ENCODE peak calls at places on chromosomes 6 and 20, in eight cellular contexts. U, C, Z, P, R, D, M and I are unnamed samples.

GRCh38 chr6:160978141-160978926 is 13.2 kb upstream of the MAP3K4 start:
- DNase-seq in D (peak; percentile 61), P (peak; percentile 57), M (no peak), U (no peak), Z (no peak), R (no peak), C (no peak), I (no peak)

GRCh38 chr20:47215653-47216397 is 140.7 kb downstream of the ZMYND8 start:
- DNase-seq in C (no peak), Z (no peak), M (no peak), D (no peak), P (no peak), R (no peak), U (no peak), I (no peak)

GRCh38 chr20:64077094-64077493 is 2.2 kb downstream of the RGS19 start:
- DNase-seq in P (no peak), C (no peak), M (no peak), R (no peak), U (no peak), D (no peak), Z (no peak), I (no peak)

GRCh38 chr6:113858067-113858604 is 991 bp downstream of the MARCKS start:
- DNase-seq in Z (no peak), P (peak; percentile 27), D (peak; percentile 52), C (peak; percentile 69), R (peak; percentile 46), M (peak; percentile 68), U (peak; percentile 58), I (no peak)

GRCh38 chr6:29678114-29678513 is 2.8 kb downstream of the ZFP57 start:
- DNase-seq in U (no peak), C (no peak), R (no peak), D (no peak), Z (no peak), P (no peak), M (no peak), I (no peak)

GRCh38 chr6:39574991-39575390 is 150.2 kb downstream of the KIF6 start:
- DNase-seq in C (no peak), P (no peak), D (no peak), U (no peak), R (no peak), M (no peak), Z (no peak), I (no peak)

GRCh38 chr6:37019065-37019450 is 13.6 kb downstream of the FGD2 start:
- DNase-seq in D (no peak), P (no peak), R (no peak), M (no peak), C (no peak), U (peak; percentile 20), Z (no peak), I (no peak)

GRCh38 chr6:137494967-137495595 is 887 bp upstream of the OLIG3 start:
- DNase-seq in M (no peak), Z (no peak), D (peak; percentile 32), P (no peak), C (peak; percentile 72), R (no peak), U (no peak), I (no peak)

GRCh38 chr6:162621246-162621645 is 106.3 kb downstream of the PRKN start:
- DNase-seq in R (no peak), Z (no peak), P (peak; percentile 72), C (peak; percentile 33), U (no peak), D (peak; percentile 42), M (peak; percentile 56), I (peak; percentile 48)

GRCh38 chr6:39933669-39934059 is 598 bp downstream of the MOCS1 start:
- DNase-seq in D (no peak), Z (no peak), C (no peak), M (no peak), R (no peak), P (no peak), U (no peak), I (no peak)

GRCh38 chr6:144718431-144718830 is 433.3 kb downstream of the UTRN start:
- DNase-seq in R (no peak), Z (no peak), P (peak; percentile 42), D (no peak), M (no peak), U (no peak), C (no peak), I (no peak)

GRCh38 chr6:4727671-4728435 is 48.4 kb upstream of the CDYL start:
- DNase-seq in D (no peak), M (peak; percentile 29), U (no peak), Z (peak; percentile 89), R (peak; percentile 76), C (no peak), P (peak; percentile 12), I (no peak)

GRCh38 chr6:138569554-138569953 is 70.3 kb upstream of the NHSL1 start:
- DNase-seq in R (no peak), M (no peak), D (no peak), C (no peak), U (no peak), Z (no peak), P (no peak), I (no peak)
- H3K4me3 ChIP-seq in R (no peak overlapping the region), M (peak overlapping the region; percentile 39), D (no peak overlapping the region), C (peak overlapping the region; percentile 69), U (no peak overlapping the region), Z (no peak overlapping the region), P (no peak overlapping the region), I (no peak overlapping the region)

DNA sequence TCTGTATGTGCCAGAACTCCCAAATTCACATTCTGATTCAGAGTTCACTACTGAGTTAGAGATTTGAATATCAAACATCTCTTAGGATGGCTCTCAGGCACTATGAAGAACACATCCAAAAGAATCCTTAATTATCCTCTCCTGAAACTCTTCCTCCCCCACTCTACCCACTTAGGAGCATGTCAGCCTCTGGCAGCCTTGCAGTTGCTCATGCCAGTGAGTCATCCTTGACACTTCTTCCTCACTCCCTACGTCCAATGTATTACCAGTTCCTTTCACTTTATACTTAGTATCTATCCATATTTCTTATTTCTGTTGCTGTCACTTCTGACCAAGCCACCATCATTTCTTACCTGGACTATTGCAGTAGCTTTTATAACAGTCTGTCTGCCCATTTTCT is 192.0 kb upstream of the IMPG1 start:
- DNase-seq in C (no peak), R (no peak), U (no peak), M (no peak), P (no peak), Z (no peak), D (no peak), I (no peak)
- H3K9me3 ChIP-seq in C (peaks cover 4% of the 10 kb centered on the region), R (no peaks in the 10 kb centered on the region), U (peaks cover 45% of the 10 kb centered on the region), M (no peaks in the 10 kb centered on the region), P (peaks cover 5% of the 10 kb centered on the region), Z (no peaks in the 10 kb centered on the region), D (no peaks in the 10 kb centered on the region), I (peaks cover 6% of the 10 kb centered on the region)

GRCh38 chr20:21395039-21395665 is 2.2 kb downstream of the NKX2-4 start:
- DNase-seq in P (no peak), U (no peak), D (no peak), R (no peak), C (no peak), Z (no peak), M (no peak), I (no peak)

GRCh38 chr20:21396921-21397340 is 395 bp downstream of the NKX2-4 start:
- DNase-seq in C (peak; percentile 76), U (peak; percentile 37), D (no peak), M (peak; percentile 20), P (no peak), Z (no peak), R (no peak), I (no peak)

GRCh38 chr20:21394120-21394519 is 3.2 kb downstream of the NKX2-4 start:
- DNase-seq in P (no peak), Z (no peak), U (no peak), D (no peak), C (no peak), M (no peak), R (no peak), I (no peak)

GRCh38 chr20:21396045-21396893 is 1.1 kb downstream of the NKX2-4 start:
- DNase-seq in U (no peak), D (no peak), M (peak; percentile 22), C (peak; percentile 64), R (no peak), P (no peak), Z (no peak), I (no peak)

DNA sequence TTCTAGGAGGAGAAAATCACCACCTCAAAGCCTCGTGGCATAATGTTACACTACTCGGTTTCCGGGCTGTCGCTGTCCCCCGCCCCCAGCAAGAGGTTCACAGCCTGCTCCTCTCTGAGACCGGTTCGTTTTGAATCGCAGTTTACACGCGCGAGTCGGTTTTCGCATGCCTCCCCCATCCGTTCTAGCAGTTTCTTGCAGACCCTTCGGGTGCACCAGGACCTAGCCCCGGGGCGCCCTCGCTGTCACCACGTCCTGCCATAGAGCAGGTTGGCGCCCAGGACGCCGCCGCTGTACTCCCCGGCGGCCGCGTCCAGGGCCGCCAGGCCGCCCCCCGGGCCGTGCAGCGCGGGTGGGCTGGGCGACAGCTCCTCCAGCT is 1.7 kb downstream of the NKX2-4 start:
- DNase-seq in D (no peak), Z (no peak), U (no peak), P (no peak), R (no peak), C (peak; percentile 56), M (peak; percentile 7), I (no peak)
- TF ChIP-seq EZH2 in D (peak; percentile 65), Z (no peak), U (peak; percentile 31), P (no peak), R (no peak), C (peak; percentile 98), M (peak; percentile 46), I (no peak)

GRCh38 chr6:90586675-90587638 is at the start of gene MAP3K7:
- DNase-seq in M (peak; percentile 95), D (peak; percentile 98), R (peak; percentile 93), Z (peak; percentile 96), U (peak; percentile 98), C (peak; percentile 93), P (peak; percentile 93), I (peak; percentile 95)

GRCh38 chr6:90583783-90584481 is 2.9 kb downstream of the MAP3K7 start:
- DNase-seq in Z (no peak), C (no peak), P (no peak), M (no peak), R (no peak), U (no peak), D (no peak), I (no peak)

GRCh38 chr6:90583179-90583578 is 3.7 kb downstream of the MAP3K7 start:
- DNase-seq in D (peak; percentile 16), R (no peak), P (peak; percentile 6), M (no peak), U (no peak), Z (no peak), C (no peak), I (no peak)

GRCh38 chr6:90578894-90579549 is 7.8 kb downstream of the MAP3K7 start:
- DNase-seq in P (peak; percentile 10), U (no peak), R (no peak), Z (no peak), M (no peak), C (no peak), D (no peak), I (no peak)

DNA sequence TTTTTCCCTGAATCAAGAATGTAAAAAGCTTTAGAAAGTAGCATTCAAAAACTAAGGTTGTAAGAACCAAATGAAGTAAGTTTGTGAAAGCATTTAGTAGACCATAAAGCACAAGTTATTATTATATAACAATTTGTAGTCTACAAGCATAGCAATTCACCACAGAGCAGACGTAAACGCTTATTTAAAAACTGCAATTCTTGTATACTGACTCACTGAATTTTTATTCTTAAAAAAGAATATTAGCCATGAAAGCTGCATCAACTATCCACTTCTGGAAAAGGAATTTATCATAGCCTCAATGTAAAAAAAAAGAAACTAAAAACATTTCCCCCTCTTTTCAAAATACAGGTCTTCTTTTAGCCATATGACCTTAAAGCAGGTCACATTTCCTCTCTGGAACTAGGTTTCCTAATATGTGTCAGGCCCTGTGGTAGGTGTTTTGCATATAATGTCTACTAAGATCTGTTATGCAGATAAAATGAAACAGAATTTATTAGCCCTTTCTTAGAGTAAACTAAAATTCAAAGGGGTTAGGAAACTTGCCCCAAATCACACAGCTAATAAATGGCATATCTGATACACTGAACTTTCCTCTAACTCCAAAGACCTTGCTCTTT is 2.1 kb downstream of the MAP3K7 start:
- DNase-seq in Z (no peak), R (no peak), C (no peak), M (no peak), U (no peak), D (no peak), P (peak; percentile 54), I (no peak)
- H3K4me3 ChIP-seq in Z (peak overlapping the region; percentile 98), R (no peak overlapping the region), C (peak overlapping the region; percentile 99), M (peak overlapping the region; percentile 9), U (peak overlapping the region; percentile 90), D (peak overlapping the region; percentile 30), P (peak overlapping the region; percentile 71), I (no peak overlapping the region)